ENCODE peak calls at places on chromosome 15, in six cellular contexts. P is tibial artery, O is foreskin keratinocyte, U is heart left ventricle, G is WTC11, Z is tibial nerve. C is an unnamed sample.

GRCh38 chr15:25055356-25056068 is 100.7 kb downstream of the SNRPN start:
- DNase-seq in P (no peak), O (no peak), U (no peak), G (no peak), Z (peak; percentile 2), C (no peak)

GRCh38 chr15:48001393-48002059 is 119.3 kb upstream of the SLC24A5 start:
- DNase-seq in P (no peak), O (no peak), U (no peak), G (no peak), Z (no peak), C (no peak)

GRCh38 chr15:84715442-84716035 is 400 bp downstream of the SEC11A start:
- DNase-seq in P (peak; percentile 23), O (peak; percentile 32), U (no peak), G (no peak), Z (no peak), C (no peak)

GRCh38 chr15:90955911-90956310 is 1.2 kb downstream of the RCCD1 start:
- DNase-seq in P (no peak), O (no peak), U (no peak), G (no peak), Z (no peak), C (no peak)

GRCh38 chr15:98554272-98555172 is 93.8 kb upstream of the IGF1R start:
- DNase-seq in P (no peak), O (no peak), U (no peak), G (no peak), Z (no peak), C (no peak)

GRCh38 chr15:78790027-78790426 is 21.2 kb downstream of the ADAMTS7 start:
- DNase-seq in P (no peak), O (no peak), U (no peak), G (no peak), Z (no peak), C (no peak)

GRCh38 chr15:28904541-28905303 is 18.9 kb downstream of the APBA2 start:
- DNase-seq in P (no peak), O (no peak), U (no peak), G (no peak), Z (no peak), C (no peak)

GRCh38 chr15:99250001-99250400 is 620 bp upstream of the TTC23 start:
- DNase-seq in P (no peak), O (no peak), U (no peak), G (no peak), Z (no peak), C (no peak)

GRCh38 chr15:66008920-66009572 is 139.8 kb downstream of the RAB11A start:
- DNase-seq in P (no peak), O (no peak), U (no peak), G (no peak), Z (no peak), C (no peak)

GRCh38 chr15:29570931-29571727 is 251.1 kb downstream of the TJP1 start:
- DNase-seq in P (no peak), O (no peak), U (no peak), G (peak; percentile 81), Z (no peak), C (peak; percentile 62)

GRCh38 chr15:40454904-40455391 is 14.2 kb downstream of the BAHD1 start:
- DNase-seq in P (no peak), O (no peak), U (no peak), G (no peak), Z (no peak), C (no peak)

GRCh38 chr15:93089855-93090305 is 869 bp upstream of the RGMA start:
- DNase-seq in P (peak; percentile 43), O (no peak), U (peak; percentile 75), G (no peak), Z (peak; percentile 40), C (no peak)

GRCh38 chr15:98826658-98827057 is 178.3 kb downstream of the IGF1R start:
- DNase-seq in P (no peak), O (no peak), U (no peak), G (no peak), Z (no peak), C (no peak)

GRCh38 chr15:34365073-34365825 is 1.7 kb downstream of the LPCAT4 start:
- DNase-seq in P (no peak), O (no peak), U (no peak), G (no peak), Z (no peak), C (no peak)

GRCh38 chr15:63018639-63019038 is 23.9 kb upstream of the TPM1 start:
- DNase-seq in P (no peak), O (no peak), U (no peak), G (no peak), Z (no peak), C (no peak)

GRCh38 chr15:55362641-55363040 is 43.6 kb downstream of the PIGB start:
- DNase-seq in P (no peak), O (no peak), U (no peak), G (no peak), Z (no peak), C (no peak)

GRCh38 chr15:77064539-77065308 is 6.2 kb downstream of the TSPAN3 start:
- DNase-seq in P (no peak), O (peak; percentile 70), U (no peak), G (no peak), Z (no peak), C (no peak)

GRCh38 chr15:98386594-98386993 is 261.7 kb upstream of the IGF1R start:
- DNase-seq in P (no peak), O (no peak), U (no peak), G (no peak), Z (no peak), C (no peak)

GRCh38 chr15:36753173-36753572 is 173.7 kb downstream of the CDIN1 start:
- DNase-seq in P (no peak), O (no peak), U (no peak), G (peak; percentile 40), Z (no peak), C (no peak)

GRCh38 chr15:62782100-62782791 is 260.3 kb upstream of the TPM1 start:
- DNase-seq in P (peak; percentile 83), O (peak; percentile 39), U (peak; percentile 71), G (peak; percentile 45), Z (peak; percentile 78), C (peak; percentile 56)

GRCh38 chr15:57133127-57133968 is 214.9 kb downstream of the TCF12 start:
- DNase-seq in P (no peak), O (no peak), U (no peak), G (no peak), Z (no peak), C (no peak)

GRCh38 chr15:93997071-93997658 is 234.2 kb upstream of the MCTP2 start:
- DNase-seq in P (no peak), O (no peak), U (no peak), G (no peak), Z (peak; percentile 74), C (peak; percentile 28)

GRCh38 chr15:41971089-41971892 is 1.1 kb downstream of the EHD4 start:
- DNase-seq in P (peak; percentile 69), O (no peak), U (peak; percentile 77), G (peak; percentile 51), Z (peak; percentile 43), C (peak; percentile 52)

GRCh38 chr15:74787251-74788041 is 5.6 kb downstream of the CSK start:
- DNase-seq in P (peak; percentile 73), O (no peak), U (peak; percentile 85), G (peak; percentile 80), Z (peak; percentile 50), C (peak; percentile 68)

GRCh38 chr15:29143909-29144308 is 125.7 kb downstream of the NSMCE3 start:
- DNase-seq in P (no peak), O (no peak), U (no peak), G (no peak), Z (no peak), C (no peak)

GRCh38 chr15:23648920-23649515 is 1.4 kb upstream of the MAGEL2 start:
- DNase-seq in P (no peak), O (no peak), U (no peak), G (peak; percentile 67), Z (peak; percentile 45), C (peak; percentile 60)

GRCh38 chr15:27170866-27171265 is 199.9 kb downstream of the GABRG3 start:
- DNase-seq in P (no peak), O (no peak), U (no peak), G (no peak), Z (no peak), C (no peak)

GRCh38 chr15:27167738-27168137 is 196.8 kb downstream of the GABRG3 start:
- DNase-seq in P (no peak), O (no peak), U (no peak), G (no peak), Z (no peak), C (no peak)

DNA sequence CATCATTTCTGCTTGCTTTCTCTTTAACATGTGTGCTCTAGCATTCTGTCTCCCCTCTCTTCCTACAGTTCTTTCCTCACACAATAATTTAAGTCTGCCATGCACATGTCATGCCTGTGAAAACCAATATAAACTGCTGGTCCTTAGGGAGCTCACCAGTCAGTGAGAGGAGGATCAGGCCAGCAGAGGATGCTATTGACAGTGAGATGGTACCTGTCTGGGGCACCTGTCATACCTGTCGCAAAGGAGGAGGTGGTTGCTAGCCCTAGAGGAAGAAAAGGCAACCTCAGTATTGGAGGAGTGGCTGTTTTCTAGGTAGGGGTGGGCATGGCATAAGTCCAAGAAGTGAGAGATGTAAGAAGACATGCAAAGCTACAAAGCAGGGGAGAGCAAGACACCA is 194.6 kb downstream of the GABRG3 start:
- DNase-seq in P (no peak), O (no peak), U (no peak), G (no peak), Z (no peak), C (no peak)
- TF ChIP-seq CTCF in P (no peak), O (no peak), U (no peak), G (no peak), Z (no peak), C (no peak)

GRCh38 chr15:70262591-70263274 is 165.0 kb upstream of the TLE3 start:
- DNase-seq in P (no peak), O (no peak), U (no peak), G (no peak), Z (no peak), C (no peak)
- TF ChIP-seq CTCF in P (no peak), O (no peak), U (no peak), G (no peak), Z (no peak), C (no peak)

DNA sequence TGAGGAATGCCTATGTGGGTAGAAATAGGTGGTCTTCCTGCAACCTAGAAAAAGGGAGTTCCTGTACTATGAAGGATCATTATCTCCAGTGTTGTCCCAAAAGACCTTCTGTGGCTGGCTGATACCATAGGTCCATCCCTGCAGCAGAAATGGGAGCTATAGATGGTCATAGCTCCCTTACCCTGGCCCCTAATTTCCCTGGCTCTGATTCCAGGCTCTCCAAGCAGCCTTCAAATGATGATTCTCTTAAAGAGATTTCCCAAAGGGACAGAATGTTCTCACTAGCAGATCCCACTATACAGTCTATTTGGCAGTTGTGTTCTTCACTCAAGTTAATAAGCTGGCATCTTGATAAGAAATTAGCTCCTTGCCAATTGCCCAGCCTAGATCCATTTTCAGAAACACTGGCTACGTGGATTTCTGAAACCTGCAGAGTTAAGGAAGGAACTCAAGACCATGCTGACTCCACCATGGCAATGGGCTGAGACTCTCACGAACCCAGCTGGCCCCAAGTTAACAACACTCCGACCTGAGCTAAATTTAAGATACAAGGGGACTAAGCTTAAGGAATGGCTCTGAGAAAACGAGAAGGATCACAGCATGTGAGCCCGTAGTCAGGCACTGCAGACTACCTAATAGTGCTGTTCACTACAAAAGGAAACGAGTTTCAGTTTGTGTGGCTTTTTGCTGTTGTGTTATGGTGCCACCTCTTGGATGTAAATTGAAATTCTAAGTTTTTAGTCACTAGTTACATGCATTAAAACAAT is 11.4 kb downstream of the C15orf40 start:
- DNase-seq in P (no peak), O (no peak), U (no peak), G (peak; percentile 15), Z (no peak), C (no peak)
- TF ChIP-seq CTCF in P (peak; percentile 44), O (peak; percentile 85), U (peak; percentile 36), G (no peak), Z (peak; percentile 26), C (peak; percentile 39)

GRCh38 chr15:59636184-59636583 is 21.1 kb downstream of the GTF2A2 start:
- DNase-seq in P (peak; percentile 25), O (no peak), U (no peak), G (no peak), Z (no peak), C (no peak)

GRCh38 chr15:59632714-59633113 is 21.1 kb downstream of the GCNT3 start:
- DNase-seq in P (no peak), O (no peak), U (no peak), G (peak; percentile 64), Z (no peak), C (peak; percentile 41)
- TF ChIP-seq CTCF in P (no peak), O (peak; percentile 56), U (no peak), G (no peak), Z (no peak), C (peak; percentile 24)

C was measured in endothelial cell.